ENCODE peak calls at places on chromosomes 2 and 18, in six cellular contexts. I is OCI-M1; X is coronary artery; F is stimulated activated CD4-positive, alpha-beta T cell treated with anti-CD3 and anti-CD28 coated beads, Interleukin-15, amount 100 ng/mL, for 24 hours; J is astrocyte; Z is AG09309. O is an unnamed sample.

GRCh38 chr18:58316943-58317342 is 272.9 kb downstream of the NEDD4L start:
- DNase-seq in I (no peak), X (no peak), F (peak; percentile 33), J (no peak), Z (no peak), O (no peak)

GRCh38 chr2:230400454-230400853 is 15.5 kb upstream of the SP100 start:
- DNase-seq in I (no peak), X (no peak), F (no peak), J (no peak), Z (no peak), O (no peak)

GRCh38 chr2:192286093-192286701 is 91.5 kb upstream of the TMEFF2 start:
- DNase-seq in I (peak; percentile 62), X (no peak), F (no peak), J (peak; percentile 36), Z (peak; percentile 28), O (peak; percentile 20)

GRCh38 chr18:75114231-75114630 is 94.7 kb downstream of the PTGR3 start:
- DNase-seq in I (no peak), X (peak; percentile 57), F (no peak), J (no peak), Z (no peak), O (no peak)

GRCh38 chr18:60984496-60984895 is 348.7 kb upstream of the CDH20 start:
- DNase-seq in I (no peak), X (no peak), F (no peak), J (peak; percentile 98), Z (peak; percentile 74), O (peak; percentile 43)

GRCh38 chr2:218397502-218398436 is 1.9 kb upstream of the CTDSP1 start:
- DNase-seq in I (peak; percentile 95), X (peak; percentile 89), F (peak; percentile 67), J (peak; percentile 80), Z (no peak), O (peak; percentile 81)

GRCh38 chr2:196123679-196124373 is 47.6 kb downstream of the STK17B start:
- DNase-seq in I (no peak), X (no peak), F (no peak), J (peak; percentile 85), Z (no peak), O (peak; percentile 74)

GRCh38 chr2:124560592-124561112 is 535.6 kb downstream of the CNTNAP5 start:
- DNase-seq in I (no peak), X (no peak), F (no peak), J (no peak), Z (no peak), O (no peak)

GRCh38 chr18:12946549-12947354 is 1.1 kb upstream of the SEH1L start:
- DNase-seq in I (peak; percentile 86), X (peak; percentile 83), F (no peak), J (peak; percentile 88), Z (peak; percentile 94), O (peak; percentile 91)

GRCh38 chr2:223578846-223579245 is 23.3 kb downstream of the SCG2 start:
- DNase-seq in I (no peak), X (no peak), F (no peak), J (no peak), Z (no peak), O (no peak)

GRCh38 chr2:24121469-24121868 is 1.7 kb downstream of the PFN4 start:
- DNase-seq in I (no peak), X (no peak), F (no peak), J (no peak), Z (no peak), O (no peak)

GRCh38 chr18:70036168-70036567 is 88.5 kb upstream of the CD226 start:
- DNase-seq in I (no peak), X (no peak), F (no peak), J (no peak), Z (no peak), O (no peak)

GRCh38 chr2:115105966-115106365 is 663.5 kb downstream of the DPP10 start:
- DNase-seq in I (no peak), X (no peak), F (no peak), J (no peak), Z (no peak), O (no peak)

GRCh38 chr18:1002653-1003178 is 98.0 kb downstream of the ADCYAP1 start:
- DNase-seq in I (peak; percentile 32), X (no peak), F (no peak), J (peak; percentile 90), Z (no peak), O (peak; percentile 78)

GRCh38 chr18:23971656-23972230 is 42.8 kb upstream of the TTC39C start:
- DNase-seq in I (no peak), X (no peak), F (no peak), J (no peak), Z (no peak), O (no peak)

GRCh38 chr2:41101281-41101680 is 649.4 kb upstream of the SLC8A1 start:
- DNase-seq in I (no peak), X (no peak), F (no peak), J (no peak), Z (no peak), O (no peak)

GRCh38 chr18:24841536-24841935 is 381.1 kb downstream of the HRH4 start:
- DNase-seq in I (no peak), X (no peak), F (no peak), J (no peak), Z (no peak), O (no peak)

GRCh38 chr2:12819098-12819465 is 102.3 kb downstream of the TRIB2 start:
- DNase-seq in I (peak; percentile 85), X (peak; percentile 91), F (no peak), J (peak; percentile 100), Z (peak; percentile 99), O (peak; percentile 98)

GRCh38 chr2:5121677-5122076 is 570.5 kb upstream of the SOX11 start:
- DNase-seq in I (peak; percentile 6), X (no peak), F (no peak), J (no peak), Z (no peak), O (no peak)

GRCh38 chr2:54122171-54122935 is 6.9 kb downstream of the ACYP2 start:
- DNase-seq in I (no peak), X (no peak), F (no peak), J (peak; percentile 52), Z (no peak), O (no peak)

GRCh38 chr2:65612654-65613053 is 180.3 kb upstream of the SPRED2 start:
- DNase-seq in I (no peak), X (no peak), F (no peak), J (no peak), Z (no peak), O (no peak)

GRCh38 chr18:60044290-60045006 is 144.7 kb downstream of the PMAIP1 start:
- DNase-seq in I (no peak), X (no peak), F (no peak), J (peak; percentile 87), Z (peak; percentile 66), O (peak; percentile 57)

GRCh38 chr2:110943070-110943634 is 177.6 kb upstream of the BCL2L11 start:
- DNase-seq in I (no peak), X (no peak), F (no peak), J (no peak), Z (no peak), O (no peak)

GRCh38 chr2:138364554-138365162 is 136.9 kb upstream of the SPOPL start:
- DNase-seq in I (no peak), X (no peak), F (no peak), J (peak; percentile 75), Z (peak; percentile 67), O (peak; percentile 43)

GRCh38 chr2:196162586-196163180 is 8.7 kb downstream of the STK17B start:
- DNase-seq in I (no peak), X (no peak), F (no peak), J (no peak), Z (no peak), O (no peak)

GRCh38 chr2:195573314-195573713 is 83.7 kb upstream of the SLC39A10 start:
- DNase-seq in I (no peak), X (no peak), F (no peak), J (no peak), Z (no peak), O (no peak)

O was measured in NCI-H226.